ENCODE peak calls at places on chromosome 10, in four cellular contexts. R is hepatocyte, T is mammary epithelial cell, Z is neural progenitor cell. W is an unnamed sample.

GRCh38 chr10:4111593-4111992 is 326.6 kb upstream of the KLF6 start:
- DNase-seq in R (no peak), Z (no peak), T (no peak), W (no peak)

GRCh38 chr10:126087274-126087673 is 190.9 kb downstream of the FANK1 start:
- DNase-seq in Z (no peak), T (no peak), R (no peak), W (no peak)

GRCh38 chr10:69567920-69568319 is 5.3 kb downstream of the NEUROG3 start:
- DNase-seq in Z (peak), T (peak), R (peak), W (peak)

GRCh38 chr10:126842836-126843235 is 62.4 kb upstream of the DOCK1 start:
- DNase-seq in Z (no peak), R (no peak), T (no peak), W (no peak)

GRCh38 chr10:60732240-60733188 is 45.8 kb upstream of the CDK1 start:
- DNase-seq in Z (peak), T (peak), R (peak), W (no peak)

GRCh38 chr10:44309939-44310761 is 74.7 kb downstream of the CXCL12 start:
- DNase-seq in R (no peak), T (no peak), Z (no peak), W (no peak)

GRCh38 chr10:22658745-22659410 is 55.5 kb downstream of the PIP4K2A start:
- DNase-seq in R (no peak), Z (no peak), T (no peak), W (no peak)

GRCh38 chr10:23412223-23412622 is 26.7 kb upstream of the OTUD1 start:
- DNase-seq in T (peak), R (no peak), Z (no peak), W (no peak)

GRCh38 chr10:118423800-118424479 is 81.8 kb upstream of the FAM204A start:
- DNase-seq in Z (peak), T (peak), R (peak), W (peak)

DNA sequence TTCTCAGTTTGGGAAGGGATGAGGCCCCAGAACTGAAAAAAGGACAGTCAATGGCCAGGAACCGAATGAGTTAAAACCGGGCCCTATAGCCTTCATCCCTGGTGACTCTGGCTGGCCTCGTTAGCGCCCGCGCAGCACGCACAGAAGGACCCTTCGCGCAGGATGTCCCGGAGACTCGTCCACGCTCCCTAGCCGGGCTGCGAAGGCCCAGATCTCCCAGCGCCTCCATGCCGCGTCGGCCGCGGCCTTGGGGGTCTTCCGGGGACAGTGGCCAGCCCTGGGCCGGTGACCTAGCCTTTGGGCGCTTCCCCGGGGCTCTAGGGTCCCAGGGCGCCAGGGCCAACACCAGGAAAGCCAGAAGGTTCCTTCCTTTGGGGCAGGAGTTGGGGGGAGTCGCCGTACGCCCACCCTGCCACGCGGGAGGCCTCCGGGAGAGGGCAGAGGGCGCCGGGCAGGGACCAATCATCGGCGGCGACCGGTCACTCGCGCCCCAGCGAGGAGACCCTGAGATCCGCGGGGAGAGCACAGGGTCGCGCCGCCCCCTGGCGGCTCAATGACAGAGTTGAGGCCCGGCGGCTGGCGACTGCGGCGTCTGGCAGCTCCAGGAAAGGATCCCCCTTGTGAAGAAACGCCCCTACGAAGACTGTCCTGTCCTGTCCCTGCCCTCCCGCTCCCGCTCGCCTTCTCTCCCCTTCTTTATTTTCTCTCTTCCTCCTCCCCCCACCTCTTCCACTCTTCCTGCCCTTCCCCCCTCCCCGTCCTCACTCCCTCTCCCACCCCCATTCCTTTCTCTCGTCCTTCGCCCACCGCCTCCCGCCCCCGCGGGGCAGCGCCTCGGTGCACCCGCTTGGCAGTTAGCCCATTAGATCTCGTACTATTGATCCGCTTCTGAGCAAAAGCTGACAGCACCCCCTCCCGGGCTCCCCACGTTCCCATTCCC is 62.3 kb upstream of the LBX1 start:
- DNase-seq in T (no peak), R (peak), Z (peak), W (no peak)
- TF ChIP-seq EZH2 in T (no peak), R (no peak), Z (peak), W (no peak)

GRCh38 chr10:102919237-102919959 is 1.3 kb downstream of the CNNM2 start:
- DNase-seq in R (peak), Z (peak), T (no peak), W (peak)
- TF ChIP-seq EZH2 in R (no peak), Z (peak), T (no peak), W (no peak)

DNA sequence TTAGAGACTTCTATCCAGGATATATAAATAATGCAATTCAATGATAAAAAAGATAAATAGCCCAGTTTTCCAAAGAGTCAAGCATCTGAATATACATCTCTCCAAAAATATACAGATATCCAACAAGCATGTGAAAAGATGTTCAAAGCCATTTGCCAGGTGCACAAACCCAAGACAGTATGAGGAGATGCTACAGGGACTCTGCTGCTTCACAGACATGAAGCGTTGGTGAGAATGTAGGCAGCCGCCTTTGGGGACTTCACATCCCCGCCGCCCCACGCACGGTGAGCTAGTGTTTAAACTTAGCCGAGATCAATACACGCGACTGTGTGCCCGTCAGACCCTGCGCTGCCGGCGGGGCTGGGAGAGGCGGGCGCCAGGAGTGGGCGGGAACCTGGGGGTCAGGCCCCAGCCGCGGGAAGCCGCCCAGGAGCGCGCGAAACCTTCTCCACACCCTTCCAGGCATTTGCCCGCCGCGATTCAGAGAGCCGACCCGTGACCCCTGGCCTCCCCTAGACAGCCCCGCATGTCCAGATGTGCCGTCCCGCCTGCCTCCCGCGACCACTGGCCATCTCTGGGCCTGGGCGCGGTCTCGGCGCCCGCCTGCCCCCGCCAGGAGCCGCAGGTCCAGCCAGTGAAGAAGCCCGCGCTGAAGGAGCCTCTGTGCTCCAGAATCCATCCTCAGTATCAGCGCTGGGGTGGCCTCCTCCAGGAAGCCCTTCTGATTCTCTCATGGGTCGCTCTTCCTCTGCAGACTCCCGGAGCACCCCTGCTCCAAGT is 823 bp upstream of the ALOX5 start:
- DNase-seq in T (no peak), R (peak), Z (peak), W (no peak)
- TF ChIP-seq EZH2 in T (peak), R (no peak), Z (peak), W (no peak)

GRCh38 chr10:101695404-101695732 is 398 bp upstream of the FBXW4 start:
- DNase-seq in T (no peak), Z (no peak), R (no peak), W (no peak)

GRCh38 chr10:101694674-101695403 is at the start of gene FBXW4:
- DNase-seq in Z (peak), T (peak), R (peak), W (peak)

GRCh38 chr10:101691081-101691480 is 3.9 kb downstream of the FBXW4 start:
- DNase-seq in T (no peak), Z (no peak), R (no peak), W (no peak)

GRCh38 chr10:101694056-101694673 is 805 bp downstream of the FBXW4 start:
- DNase-seq in Z (peak), R (peak), T (peak), W (peak)

DNA sequence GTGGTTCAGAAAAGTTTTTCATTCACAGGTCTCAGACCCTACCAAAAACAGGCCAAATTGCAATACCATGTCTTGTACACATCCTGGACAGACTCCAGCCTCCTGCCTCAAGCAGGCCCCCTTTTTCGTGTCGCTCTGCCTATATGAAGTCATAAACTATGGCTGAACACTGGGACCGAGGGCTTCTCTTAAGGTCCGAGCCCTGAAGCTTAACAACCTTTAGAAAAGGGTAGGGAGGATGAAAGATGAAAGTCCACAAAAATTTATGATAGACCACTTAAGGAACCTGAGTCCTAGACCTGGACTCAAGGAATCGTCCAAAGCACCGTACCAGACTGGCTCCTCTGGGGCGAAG is 1.3 kb downstream of the FBXW4 start:
- DNase-seq in Z (no peak), T (no peak), R (peak), W (no peak)
- TF ChIP-seq EZH2 in Z (no peak), T (no peak), R (no peak), W (no peak)

GRCh38 chr10:110642204-110642979 is 1.7 kb upstream of the RBM20 start:
- DNase-seq in T (no peak), R (no peak), Z (no peak), W (no peak)

GRCh38 chr10:110646417-110647135 is 2.4 kb downstream of the RBM20 start:
- DNase-seq in R (no peak), Z (no peak), T (no peak), W (no peak)

GRCh38 chr10:110642980-110643655 is 1.0 kb upstream of the RBM20 start:
- DNase-seq in T (no peak), Z (peak), R (peak), W (no peak)

GRCh38 chr10:110644598-110645462 is 694 bp downstream of the RBM20 start:
- DNase-seq in R (no peak), Z (peak), T (no peak), W (no peak)

DNA sequence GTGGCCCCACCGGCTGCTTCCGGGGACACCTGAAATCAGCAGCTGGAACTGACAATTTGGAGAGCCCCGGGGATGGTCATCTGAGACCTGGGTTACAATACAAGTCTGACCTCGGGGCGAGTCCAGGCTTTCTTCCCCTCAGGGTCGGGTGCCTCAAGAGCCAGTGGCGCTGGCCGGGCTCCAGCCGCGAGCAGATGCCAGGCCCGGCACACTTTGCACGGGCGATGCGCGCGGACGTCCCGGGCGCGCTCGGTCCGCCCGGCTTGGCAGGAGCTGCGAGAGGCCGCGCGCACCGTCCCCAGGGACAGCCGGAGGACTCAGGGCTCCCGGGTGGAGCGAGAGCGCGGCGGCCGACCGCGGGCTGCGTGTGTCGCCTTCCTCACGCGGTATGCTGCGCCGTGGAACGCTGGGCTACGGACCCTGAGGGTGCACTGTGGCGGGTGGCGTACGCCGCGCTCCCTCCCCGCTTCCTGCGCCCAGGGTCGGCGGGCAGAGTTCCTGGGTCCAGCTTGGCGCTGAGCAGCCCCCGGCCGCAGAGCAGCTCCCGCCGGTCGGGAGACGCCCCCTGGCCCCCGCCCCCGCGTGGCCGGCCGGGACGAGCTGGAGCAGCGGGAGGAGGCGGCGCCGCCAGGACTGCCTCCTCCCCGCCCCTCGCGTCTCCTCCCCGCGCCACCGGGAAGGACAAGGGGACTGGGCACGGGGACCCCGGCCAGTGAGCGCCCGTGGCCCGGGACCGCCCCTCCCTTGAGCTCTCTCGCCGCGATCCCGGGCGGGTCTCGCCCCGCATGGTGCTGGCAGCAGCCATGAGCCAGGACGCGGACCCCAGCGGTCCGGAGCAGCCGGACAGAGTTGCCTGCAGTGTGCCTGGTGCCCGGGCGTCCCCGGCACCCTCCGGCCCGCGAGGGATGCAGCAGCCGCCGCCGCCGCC is at the start of gene RBM20:
- DNase-seq in T (peak), R (peak), Z (peak), W (no peak)
- TF ChIP-seq EZH2 in T (no peak), R (no peak), Z (peak), W (no peak)

GRCh38 chr10:93061594-93062498 is 1.2 kb downstream of the CYP26C1 start:
- DNase-seq in T (no peak), Z (no peak), R (no peak), W (no peak)

GRCh38 chr10:93063977-93064660 is 3.5 kb downstream of the CYP26C1 start:
- DNase-seq in Z (no peak), R (no peak), T (no peak), W (no peak)

GRCh38 chr10:93064874-93065660 is 4.5 kb downstream of the CYP26C1 start:
- DNase-seq in R (no peak), Z (no peak), T (no peak), W (no peak)

GRCh38 chr10:93062499-93063216 is 2.1 kb downstream of the CYP26C1 start:
- DNase-seq in Z (peak), T (peak), R (peak), W (no peak)

DNA sequence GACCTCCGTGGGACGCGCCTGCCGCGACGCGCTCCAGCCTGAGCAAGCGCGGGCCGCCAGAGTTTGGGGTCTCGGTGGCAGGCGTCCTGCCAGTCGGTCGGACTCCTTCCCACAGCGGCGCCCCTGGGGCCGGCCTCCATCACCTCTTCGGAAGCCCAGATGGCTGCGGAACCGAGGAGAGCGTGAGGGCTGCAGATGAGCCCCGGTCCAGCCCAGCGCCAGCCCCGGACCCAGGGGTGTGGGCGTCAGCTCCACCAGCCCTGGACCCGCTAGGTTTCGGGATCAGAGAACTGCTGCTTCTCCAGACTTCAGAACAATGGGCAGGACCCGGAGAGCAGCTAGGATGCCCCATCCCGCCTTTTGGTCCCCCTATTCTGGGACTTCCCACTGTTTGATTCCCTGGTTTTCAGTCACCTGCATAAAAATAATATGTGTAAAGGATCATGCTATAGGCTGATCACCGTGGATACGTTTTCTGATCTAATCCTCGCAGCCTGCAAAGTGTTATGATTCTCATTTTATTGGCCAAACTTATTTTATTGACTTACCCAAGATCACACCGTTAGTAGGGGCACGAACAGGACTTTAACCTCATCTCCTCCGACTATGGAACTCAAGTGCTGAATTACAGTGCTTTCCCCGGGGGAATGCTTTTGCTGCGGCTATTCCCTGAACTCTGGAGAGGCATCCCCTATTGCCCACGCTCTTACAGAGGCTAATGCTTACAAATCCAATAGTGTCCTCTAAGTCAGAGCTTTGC is 2.8 kb downstream of the CYP26C1 start:
- DNase-seq in R (no peak), Z (no peak), T (no peak), W (no peak)
- TF ChIP-seq EZH2 in R (no peak), Z (peak), T (no peak), W (no peak)

DNA sequence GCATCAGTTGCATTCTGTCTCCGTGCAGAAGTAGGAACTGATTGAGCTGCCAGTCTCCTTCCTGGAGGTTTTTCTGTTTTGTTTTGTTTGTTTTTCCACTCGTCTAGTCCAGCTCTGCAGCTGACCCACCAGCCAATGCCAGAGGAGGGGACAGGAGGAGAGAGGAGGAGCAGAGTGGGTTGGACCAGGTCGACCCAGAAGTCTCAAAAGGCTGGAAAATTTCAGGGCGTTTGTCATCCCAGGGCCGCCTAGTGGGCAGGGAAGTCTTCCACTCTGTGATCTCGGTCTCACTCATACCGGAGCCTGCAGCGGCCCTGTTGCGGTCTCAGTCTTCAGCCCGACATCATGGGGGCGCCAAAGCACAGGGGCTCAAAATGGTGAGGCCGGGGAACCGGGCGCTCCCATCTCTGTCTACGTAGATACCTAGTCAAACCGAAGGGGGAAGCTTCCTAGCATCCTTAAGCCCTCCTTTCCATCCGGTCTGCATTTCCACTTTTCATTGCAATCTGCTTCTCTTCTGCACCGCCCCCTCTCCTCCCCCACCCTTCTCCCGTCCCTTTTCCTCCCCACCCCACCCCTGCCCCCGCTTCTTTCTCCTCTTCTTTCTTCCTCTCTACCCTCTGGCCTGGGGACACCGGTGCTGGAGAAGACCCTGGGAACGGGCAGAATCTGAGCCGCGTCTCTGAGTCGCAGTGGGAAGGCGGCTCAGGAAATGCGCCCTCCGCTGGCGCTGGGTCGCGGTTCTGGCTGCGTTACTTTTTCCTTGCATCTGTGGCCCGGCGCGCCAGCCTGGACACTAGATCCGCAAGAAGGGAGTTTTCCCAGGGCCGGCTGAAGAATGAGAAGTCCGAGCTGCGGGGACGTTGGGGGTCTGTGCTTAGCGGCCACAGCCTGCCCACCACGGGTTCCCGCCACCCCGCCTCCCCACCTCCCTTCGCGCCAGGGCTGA is 16.2 kb upstream of the PAX2 start:
- DNase-seq in Z (peak), T (no peak), R (peak), W (no peak)
- TF ChIP-seq EZH2 in Z (no peak), T (peak), R (no peak), W (no peak)

DNA sequence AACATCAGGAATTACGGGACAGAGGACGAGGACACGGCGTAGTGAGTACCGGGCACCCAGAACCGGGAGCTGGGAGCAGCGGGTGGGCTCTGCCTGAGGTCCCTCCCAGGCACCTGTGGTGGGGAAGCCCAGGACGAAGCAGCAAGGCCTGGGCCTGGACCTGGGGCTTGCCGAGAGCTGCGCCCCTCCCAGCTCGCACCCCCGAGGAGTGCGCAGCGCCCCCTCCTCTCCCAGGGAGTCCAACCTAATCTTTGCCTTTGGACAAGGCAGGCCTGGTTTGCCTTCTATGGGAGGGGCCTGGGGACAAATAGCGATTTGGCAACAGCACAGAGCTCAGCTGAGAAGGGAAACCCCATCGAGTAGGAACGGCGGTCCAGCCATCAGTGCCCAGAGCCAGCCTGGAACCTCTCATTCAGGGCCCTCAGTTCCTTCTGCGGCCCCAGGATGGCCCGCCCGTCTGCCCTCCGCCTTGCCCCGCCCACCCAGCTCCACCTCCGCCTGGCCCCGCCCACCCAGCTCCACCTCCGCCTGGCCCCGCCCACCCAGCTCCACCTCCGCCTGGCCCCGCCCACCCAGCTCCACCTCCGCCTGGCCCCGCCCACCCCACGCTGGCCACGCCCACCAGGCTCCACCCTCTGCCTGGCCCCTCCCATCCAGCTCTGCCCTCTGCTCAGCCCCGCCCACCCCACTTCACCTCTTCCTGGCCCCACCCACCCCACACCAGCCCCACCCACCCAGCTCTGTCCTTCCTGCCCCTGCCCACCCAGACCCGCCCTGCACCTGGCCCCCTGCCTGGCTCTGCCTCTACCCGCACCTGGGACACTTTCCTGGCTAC is 32.5 kb upstream of the KNDC1 start:
- DNase-seq in Z (no peak), T (no peak), R (no peak), W (peak)
- TF ChIP-seq EZH2 in Z (no peak), T (no peak), R (no peak), W (no peak)